ENCODE peak calls at places on chromosomes 13 and 19, in eight cellular contexts. V, B, Y, O, U, D, Q and S are unnamed samples.
A peak's percentile ranks its signal among the peaks of the same experiment; 100 is the strongest.

GRCh38 chr19:1449467-1450442 is at the start of gene APC2:
- DNase-seq in Y (no peak), O (peak; percentile 75), B (peak; percentile 77), V (no peak), Q (no peak), D (peak; percentile 95), U (no peak), S (no peak)

GRCh38 chr19:10761443-10762242 is 43.8 kb downstream of the DNM2 start:
- DNase-seq in Y (peak; percentile 44), D (no peak), B (no peak), V (no peak), U (no peak), Q (no peak), O (no peak), S (no peak)

GRCh38 chr19:30132312-30133075 is 190.5 kb downstream of the URI1 start:
- DNase-seq in U (no peak), V (no peak), D (no peak), B (no peak), Q (no peak), O (peak; percentile 50), Y (no peak), S (no peak)

GRCh38 chr13:44249439-44249838 is 124.2 kb upstream of the SERP2 start:
- DNase-seq in V (no peak), D (peak; percentile 18), O (no peak), Q (no peak), U (no peak), B (no peak), Y (no peak), S (no peak)

GRCh38 chr13:51148952-51149573 is 38.0 kb upstream of the C13orf42 start:
- DNase-seq in U (no peak), Y (no peak), D (peak; percentile 47), Q (no peak), B (peak; percentile 42), O (peak; percentile 38), V (no peak), S (no peak)

GRCh38 chr13:112067121-112067741 is at the start of gene SOX1:
- DNase-seq in O (no peak), V (no peak), Q (no peak), Y (no peak), D (no peak), U (no peak), B (peak; percentile 51), S (no peak)

GRCh38 chr13:30816733-30817132 is 81.4 kb downstream of the ALOX5AP start:
- DNase-seq in O (no peak), D (no peak), V (no peak), Y (no peak), B (no peak), U (no peak), Q (no peak), S (no peak)

GRCh38 chr19:30236006-30236405 is 136.2 kb upstream of the ZNF536 start:
- DNase-seq in V (no peak), U (no peak), D (peak; percentile 45), Q (no peak), O (no peak), Y (no peak), B (peak; percentile 42), S (no peak)

GRCh38 chr19:2731181-2732117 is 8.4 kb downstream of the SLC39A3 start:
- DNase-seq in B (no peak), U (no peak), Q (no peak), V (no peak), Y (no peak), D (peak; percentile 22), O (no peak), S (no peak)

GRCh38 chr19:1206733-1207301 is 1.2 kb downstream of the STK11 start:
- DNase-seq in V (no peak), U (no peak), Q (no peak), O (no peak), Y (no peak), B (no peak), D (no peak), S (no peak)

GRCh38 chr13:98675837-98676236 is 76.6 kb downstream of the SLC15A1 start:
- DNase-seq in B (no peak), Q (no peak), D (no peak), O (no peak), U (no peak), V (no peak), Y (no peak), S (no peak)

GRCh38 chr13:98672947-98673545 is 79.4 kb downstream of the SLC15A1 start:
- DNase-seq in D (peak; percentile 63), V (peak; percentile 86), Y (peak; percentile 73), O (peak; percentile 49), U (no peak), B (peak; percentile 57), Q (peak; percentile 19), S (peak; percentile 79)

GRCh38 chr13:98676239-98676638 is 76.2 kb downstream of the SLC15A1 start:
- DNase-seq in Q (no peak), Y (no peak), B (no peak), D (peak; percentile 42), V (no peak), O (no peak), U (no peak), S (no peak)

GRCh38 chr13:98677398-98677797 is 75.1 kb downstream of the SLC15A1 start:
- DNase-seq in B (no peak), Q (no peak), Y (no peak), V (no peak), U (no peak), O (no peak), D (no peak), S (no peak)

GRCh38 chr13:98674968-98675528 is 77.4 kb downstream of the SLC15A1 start:
- DNase-seq in D (no peak), V (no peak), Y (no peak), O (peak; percentile 7), U (no peak), Q (no peak), B (peak; percentile 32), S (no peak)
- TF ChIP-seq CTCF in D (no peak), V (no peak), Y (no peak), O (no peak), U (no peak), Q (no peak), B (no peak), S (no peak)

DNA sequence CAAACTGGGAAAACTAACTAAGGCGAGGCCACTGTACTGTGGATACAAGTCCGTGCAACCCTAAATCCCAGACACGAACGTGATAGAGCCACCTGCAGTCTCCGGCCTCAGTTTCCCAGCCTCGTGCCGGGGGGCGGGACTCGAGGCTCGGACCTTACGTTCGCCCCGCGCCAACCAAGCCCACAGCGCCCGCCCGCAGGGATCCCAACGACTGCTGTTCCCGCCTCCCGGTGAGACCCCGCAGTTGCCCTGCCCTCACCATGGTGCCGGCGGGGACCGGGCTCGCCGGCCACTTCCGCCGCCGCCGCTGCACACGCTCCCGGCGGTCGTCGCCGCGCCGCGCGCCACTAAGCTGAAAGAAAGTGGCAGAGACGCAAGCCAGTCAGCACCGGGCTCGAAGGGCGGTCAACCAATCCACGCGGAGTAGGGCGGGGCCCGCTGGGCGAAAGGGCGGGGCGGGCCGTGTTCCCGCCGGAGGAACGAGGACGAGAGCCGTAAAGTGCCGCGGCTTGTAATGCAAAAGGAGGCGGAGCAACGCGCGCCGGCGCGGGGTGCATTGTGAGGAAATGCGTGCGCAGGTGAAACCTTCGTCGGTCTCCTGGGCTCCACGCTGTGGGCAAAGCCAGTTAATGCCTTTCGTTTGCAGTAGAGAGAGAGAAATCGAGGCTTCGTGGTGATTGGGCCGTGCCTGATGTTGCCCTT is at the start of gene LSM4:
- DNase-seq in O (peak; percentile 97), D (peak; percentile 99), Q (peak; percentile 99), B (peak; percentile 99), U (peak; percentile 93), V (peak; percentile 100), Y (peak; percentile 100), S (peak; percentile 99)
- TF ChIP-seq CTCF in O (peak; percentile 47), D (peak; percentile 42), Q (peak; percentile 71), B (no peak), U (no peak), V (peak; percentile 49), Y (no peak), S (peak; percentile 17)

GRCh38 chr13:65965496-65965895 is 1264.6 kb downstream of the PCDH9 start:
- DNase-seq in B (no peak), D (no peak), V (no peak), O (no peak), Y (no peak), Q (no peak), U (no peak), S (no peak)

GRCh38 chr13:65964672-65965071 is 1265.5 kb downstream of the PCDH9 start:
- DNase-seq in B (no peak), Q (no peak), D (no peak), U (no peak), Y (no peak), V (no peak), O (no peak), S (no peak)

GRCh38 chr13:65971541-65971940 is 1258.6 kb downstream of the PCDH9 start:
- DNase-seq in U (no peak), D (no peak), O (no peak), Q (no peak), B (no peak), Y (no peak), V (no peak), S (no peak)

GRCh38 chr13:65966991-65967451 is 1263.1 kb downstream of the PCDH9 start:
- DNase-seq in D (peak; percentile 50), B (no peak), V (no peak), Y (no peak), O (no peak), Q (no peak), U (no peak), S (no peak)
- TF ChIP-seq CTCF in D (peak; percentile 86), B (peak; percentile 28), V (no peak), Y (no peak), O (peak; percentile 56), Q (no peak), U (no peak), S (no peak)

GRCh38 chr13:25409938-25410337 is 38.2 kb downstream of the ATP8A2 start:
- DNase-seq in U (no peak), B (no peak), Y (no peak), V (no peak), Q (no peak), O (no peak), D (no peak), S (no peak)

GRCh38 chr13:25401958-25402357 is 30.2 kb downstream of the ATP8A2 start:
- DNase-seq in O (no peak), V (no peak), D (no peak), Y (no peak), Q (no peak), U (no peak), B (no peak), S (no peak)

DNA sequence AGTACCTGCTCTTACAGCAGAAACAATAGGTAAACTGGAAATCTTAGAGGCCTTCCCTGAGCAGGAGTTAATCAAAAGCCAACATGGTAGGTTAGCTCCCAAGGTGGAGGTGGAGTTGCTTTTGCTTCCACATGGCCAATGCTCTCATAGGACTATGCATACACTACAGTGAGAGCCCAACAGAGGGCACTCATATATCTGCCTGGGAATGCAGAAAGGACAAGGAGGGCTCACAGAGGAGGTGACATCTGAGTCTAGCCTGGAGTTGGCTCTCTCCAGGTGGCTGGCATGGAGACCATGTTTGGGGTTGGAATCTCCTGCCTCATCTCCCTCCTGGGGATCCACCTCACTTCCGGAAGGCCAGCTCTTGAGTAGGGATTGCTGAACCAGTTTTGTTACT is 34.6 kb downstream of the ATP8A2 start:
- DNase-seq in U (no peak), B (no peak), V (no peak), O (no peak), Q (no peak), D (no peak), Y (no peak), S (no peak)
- TF ChIP-seq CTCF in U (no peak), B (no peak), V (no peak), O (no peak), Q (no peak), D (peak; percentile 40), Y (no peak), S (no peak)